ENCODE peak calls at places on chromosomes 4 and X, in five cellular contexts. F, M, U, D and Z are unnamed samples.
A peak's percentile ranks its signal among the peaks of the same experiment; 100 is the strongest.

GRCh38 chrX:70455366-70456202 is 10.9 kb downstream of the DLG3 start:
- DNase-seq in D (no peak), M (no peak), U (no peak), F (no peak), Z (peak; percentile 64)

GRCh38 chrX:70219938-70220764 is 14.3 kb upstream of the AWAT1 start:
- DNase-seq in D (no peak), M (peak; percentile 71), U (no peak), F (peak; percentile 12), Z (peak; percentile 47)

GRCh38 chr4:185039508-185040273 is 21.4 kb downstream of the HELT start:
- DNase-seq in U (peak; percentile 67), M (no peak), F (peak; percentile 59), D (peak; percentile 54), Z (no peak)

GRCh38 chr4:105473340-105474109 is at the start of gene PPA2:
- DNase-seq in F (peak; percentile 90), M (peak; percentile 95), U (peak; percentile 88), D (peak; percentile 96), Z (peak; percentile 92)

GRCh38 chr4:175745340-175745739 is 66.7 kb downstream of the GPM6A start:
- DNase-seq in F (no peak), M (no peak), U (no peak), D (no peak), Z (no peak)

GRCh38 chrX:49269768-49270248 is at the start of gene PPP1R3F:
- DNase-seq in U (no peak), D (peak; percentile 50), F (no peak), M (peak; percentile 64), Z (no peak)

GRCh38 chrX:47643926-47644325 is 6.4 kb downstream of the ELK1 start:
- DNase-seq in U (no peak), D (no peak), F (no peak), M (no peak), Z (no peak)

GRCh38 chrX:131827935-131828334 is 195.2 kb upstream of the STK26 start:
- DNase-seq in F (no peak), D (no peak), M (no peak), U (no peak), Z (no peak)

GRCh38 chr4:185742766-185743165 is 69.2 kb downstream of the SORBS2 start:
- DNase-seq in U (no peak), D (no peak), M (no peak), F (no peak), Z (no peak)

GRCh38 chr4:165118256-165118909 is 5.7 kb upstream of the TMEM192 start:
- DNase-seq in M (no peak), F (no peak), U (no peak), D (no peak), Z (no peak)

GRCh38 chr4:123505077-123505456 is 108.5 kb downstream of the SPRY1 start:
- DNase-seq in F (no peak), D (no peak), M (no peak), U (no peak), Z (no peak)

GRCh38 chr4:123505457-123506310 is 109.1 kb downstream of the SPRY1 start:
- DNase-seq in U (peak; percentile 57), D (peak; percentile 77), M (peak; percentile 69), F (peak; percentile 52), Z (peak; percentile 55)

GRCh38 chr4:123503698-123504389 is 107.2 kb downstream of the SPRY1 start:
- DNase-seq in F (no peak), U (no peak), M (no peak), D (no peak), Z (no peak)

GRCh38 chr4:123510666-123511065 is 114.1 kb downstream of the SPRY1 start:
- DNase-seq in M (no peak), D (no peak), F (no peak), U (no peak), Z (no peak)

DNA sequence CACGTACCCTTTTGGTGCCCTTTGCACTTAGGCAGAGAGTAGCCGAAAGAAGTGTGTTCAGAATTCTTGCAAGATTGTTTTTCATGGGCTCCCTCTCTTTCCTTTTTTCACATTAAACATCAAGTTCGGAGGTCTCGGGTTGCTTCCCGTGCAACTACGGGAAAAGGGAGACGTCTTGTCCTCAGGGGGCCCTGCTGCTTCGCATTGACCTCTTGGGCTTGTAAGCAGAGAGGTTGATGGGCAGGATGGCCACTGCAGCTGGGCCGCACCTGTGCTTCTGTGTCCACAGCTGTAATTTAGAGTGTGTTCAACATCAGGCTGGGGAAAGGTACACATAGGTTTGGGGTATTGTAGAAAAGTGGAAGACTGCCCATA is 109.7 kb downstream of the SPRY1 start:
- DNase-seq in U (no peak), M (no peak), F (no peak), D (no peak), Z (no peak)
- H3K4me3 ChIP-seq in U (no peak overlapping the region), M (peak overlapping the region; percentile 58), F (no peak overlapping the region), D (peak overlapping the region; percentile 64), Z (no peak overlapping the region)

GRCh38 chr4:76690091-76690905 is 207.6 kb downstream of the SOWAHB start:
- DNase-seq in D (no peak), M (no peak), U (no peak), F (no peak), Z (peak; percentile 55)
- H3K4me1 ChIP-seq in D (peaks cover 24% of the 10 kb centered on the region), M (peaks cover 60% of the 10 kb centered on the region), U (peaks cover 2% of the 10 kb centered on the region), F (peaks cover 34% of the 10 kb centered on the region), Z (no peaks in the 10 kb centered on the region)

GRCh38 chr4:26321326-26322276 is 787 bp downstream of the RBPJ start:
- DNase-seq in D (peak; percentile 54), F (no peak), M (peak; percentile 70), U (peak; percentile 29), Z (peak; percentile 39)

GRCh38 chr4:26326791-26327190 is 6.0 kb downstream of the RBPJ start:
- DNase-seq in M (no peak), D (no peak), U (no peak), F (no peak), Z (no peak)

GRCh38 chr4:26322349-26322748 is 1.5 kb downstream of the RBPJ start:
- DNase-seq in D (no peak), F (no peak), U (no peak), M (no peak), Z (no peak)

GRCh38 chr4:26325191-26325590 is 4.4 kb downstream of the RBPJ start:
- DNase-seq in F (no peak), M (no peak), U (no peak), D (no peak), Z (peak; percentile 27)

GRCh38 chr4:26323807-26324206 is 3.0 kb downstream of the RBPJ start:
- DNase-seq in M (no peak), D (no peak), U (no peak), F (no peak), Z (no peak)
- H3K4me3 ChIP-seq in M (no peak overlapping the region), D (no peak overlapping the region), U (no peak overlapping the region), F (no peak overlapping the region), Z (no peak overlapping the region)

DNA sequence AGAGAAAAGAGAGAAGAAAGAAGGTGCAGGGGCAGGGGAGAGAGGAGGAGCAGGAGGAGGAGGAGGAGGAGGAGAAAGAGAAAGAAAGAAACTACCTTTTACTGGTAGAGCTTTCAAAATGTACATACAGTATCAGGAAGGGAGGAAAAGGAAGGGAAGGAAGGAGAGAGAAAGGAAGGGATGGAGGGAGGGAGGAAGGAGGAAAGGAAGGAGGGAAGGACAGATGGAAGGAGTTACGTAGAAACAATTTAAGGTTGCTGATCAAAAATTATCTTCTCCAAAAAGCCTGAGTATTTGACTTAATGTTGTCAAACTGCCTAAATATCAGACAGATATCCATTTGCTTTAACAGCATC is 13.4 kb downstream of the TBC1D9 start:
- DNase-seq in M (no peak), D (no peak), U (no peak), F (no peak), Z (no peak)
- H3K4me1 ChIP-seq in M (peaks cover 11% of the 10 kb centered on the region), D (peaks cover 30% of the 10 kb centered on the region), U (no peaks in the 10 kb centered on the region), F (peaks cover 31% of the 10 kb centered on the region), Z (no peaks in the 10 kb centered on the region)

DNA sequence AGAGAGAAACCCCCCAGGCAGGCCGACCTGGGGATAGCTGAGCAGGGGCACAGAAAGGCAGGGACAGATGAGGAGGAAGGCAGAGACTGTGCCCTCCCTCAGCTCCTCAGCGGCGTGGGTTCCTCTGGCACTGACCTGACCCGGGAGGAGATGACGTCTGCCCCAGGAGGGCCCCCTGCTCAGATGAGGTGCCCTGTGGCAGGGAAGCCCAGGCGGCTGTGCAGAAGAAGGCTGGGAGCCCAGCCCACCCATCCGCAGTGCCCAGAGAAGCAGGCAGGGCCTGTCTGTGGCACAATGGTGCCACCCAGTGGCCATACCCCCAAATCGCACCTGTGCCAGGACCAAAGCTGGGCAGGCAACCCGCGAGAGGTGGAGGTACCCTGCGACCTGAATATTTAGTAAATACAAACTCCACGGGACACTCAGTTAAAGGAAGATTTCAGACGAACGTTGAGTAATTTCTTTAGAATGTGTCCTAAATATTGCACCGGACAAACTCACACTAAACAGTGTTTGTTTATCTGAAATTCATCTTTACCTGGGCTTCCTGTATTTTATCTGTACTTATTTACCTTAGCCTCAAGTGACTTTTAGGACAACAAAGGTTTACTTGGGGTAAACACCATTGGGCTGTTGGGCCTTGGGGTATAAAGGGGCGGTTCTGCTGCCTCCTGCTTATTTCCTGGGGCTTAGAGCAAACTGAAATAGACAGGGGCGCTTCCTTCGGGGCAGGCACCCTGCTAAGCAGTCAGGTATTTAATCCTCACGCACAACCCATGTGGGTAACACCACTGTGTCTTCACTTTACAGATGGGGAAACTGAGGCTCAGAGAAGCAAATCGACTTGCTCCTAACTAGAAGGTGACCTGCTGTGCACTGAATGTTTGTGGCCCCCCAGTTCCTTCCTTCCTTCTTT is 46.5 kb upstream of the HMX1 start:
- DNase-seq in D (peak; percentile 69), F (peak; percentile 35), U (peak; percentile 62), M (peak; percentile 66), Z (peak; percentile 52)
- H3K4me3 ChIP-seq in D (no peak overlapping the region), F (no peak overlapping the region), U (no peak overlapping the region), M (no peak overlapping the region), Z (no peak overlapping the region)

DNA sequence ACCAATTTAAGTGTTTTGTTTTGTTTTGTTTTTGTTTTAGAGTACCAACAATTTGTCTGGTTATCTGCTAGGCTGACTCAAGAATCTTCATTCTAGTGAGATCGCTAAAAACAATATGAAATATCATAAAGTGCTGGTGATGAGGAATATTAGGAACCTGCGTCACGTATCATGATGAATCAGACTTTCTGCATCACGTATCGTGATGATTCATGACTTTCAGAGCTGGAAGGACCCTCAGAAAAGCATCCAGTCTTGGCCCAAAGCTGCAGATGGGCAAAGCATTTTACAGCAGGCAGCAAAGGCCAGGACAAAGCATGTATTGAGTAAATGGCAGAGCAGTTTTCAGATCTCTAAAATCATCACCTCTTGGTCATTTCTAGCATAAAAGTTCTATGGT is 278.0 kb upstream of the BOD1L1 start:
- DNase-seq in F (no peak), U (no peak), M (no peak), D (no peak), Z (no peak)
- H3K4me1 ChIP-seq in F (no peaks in the 10 kb centered on the region), U (no peaks in the 10 kb centered on the region), M (peaks cover 17% of the 10 kb centered on the region), D (no peaks in the 10 kb centered on the region), Z (no peaks in the 10 kb centered on the region)

GRCh38 chrX:71912156-71912555 is 1.5 kb downstream of the NHSL2 start:
- DNase-seq in F (no peak), U (no peak), D (no peak), M (no peak), Z (no peak)
- H3K4me3 ChIP-seq in F (no peak overlapping the region), U (no peak overlapping the region), D (peak overlapping the region; percentile 46), M (peak overlapping the region; percentile 45), Z (no peak overlapping the region)

GRCh38 chrX:45760187-45760742 is 559.6 kb upstream of the DIPK2B start:
- DNase-seq in M (no peak), F (no peak), D (no peak), U (no peak), Z (no peak)

GRCh38 chrX:45758738-45759397 is 558.2 kb upstream of the DIPK2B start:
- DNase-seq in U (no peak), D (no peak), M (no peak), F (no peak), Z (no peak)

GRCh38 chrX:45765281-45765680 is 564.6 kb upstream of the DIPK2B start:
- DNase-seq in M (no peak), F (no peak), D (no peak), U (no peak), Z (no peak)

GRCh38 chrX:45762699-45763647 is 562.3 kb upstream of the DIPK2B start:
- DNase-seq in U (no peak), F (no peak), M (no peak), D (no peak), Z (no peak)

GRCh38 chrX:45761920-45762319 is 561.2 kb upstream of the DIPK2B start:
- DNase-seq in F (no peak), D (no peak), M (no peak), U (no peak), Z (no peak)
- H3K4me1 ChIP-seq in F (peaks cover 78% of the 10 kb centered on the region), D (peaks cover 25% of the 10 kb centered on the region), M (peaks cover 12% of the 10 kb centered on the region), U (peaks cover 1% of the 10 kb centered on the region), Z (peaks cover 1% of the 10 kb centered on the region)